ENCODE peak calls at places on chromosomes 6 and 20, in four cellular contexts. W is WTC11, L is left cardiac atrium, Q is Daoy. K is an unnamed sample.

GRCh38 chr6:168699631-168700315 is 258.8 kb downstream of the SMOC2 start:
- DNase-seq in L (no peak), W (no peak), Q (no peak), K (peak)

GRCh38 chr20:63070301-63070625 is 63.5 kb upstream of the BHLHE23 start:
- DNase-seq in W (peak), L (peak), Q (no peak), K (no peak)

GRCh38 chr20:4637081-4637797 is 84.5 kb upstream of the PRND start:
- DNase-seq in W (no peak), L (no peak), Q (peak), K (peak)

GRCh38 chr6:142193621-142194020 is 46.6 kb downstream of the VTA1 start:
- DNase-seq in L (no peak), W (no peak), Q (no peak), K (no peak)

GRCh38 chr6:167573461-167574215 is 248.8 kb downstream of the TTLL2 start:
- DNase-seq in L (no peak), W (no peak), Q (no peak), K (no peak)

GRCh38 chr6:92849636-92850035 is 569.7 kb downstream of the EPHA7 start:
- DNase-seq in Q (no peak), W (no peak), L (no peak), K (no peak)

GRCh38 chr20:50628853-50629674 is 62.3 kb downstream of the RIPOR3 start:
- DNase-seq in W (no peak), L (no peak), Q (no peak), K (no peak)

GRCh38 chr20:63294536-63294900 is 1.5 kb downstream of the COL20A1 start:
- DNase-seq in L (no peak), W (no peak), Q (no peak), K (no peak)

GRCh38 chr6:139017227-139017626 is 11.3 kb upstream of the ABRACL start:
- DNase-seq in Q (no peak), L (no peak), W (no peak), K (no peak)